ENCODE peak calls at places on chromosome 17, in ten cellular contexts. P is HCT116, D is tibial nerve, J is IMR-90, V is Peyer's patch, Q is heart left ventricle, G is transverse colon, R is breast epithelium, M is stomach, H is uterus. A is an unnamed sample.

GRCh38 chr17:43784628-43785101 is 4.4 kb downstream of the CFAP97D1 start:
- DNase-seq in P (no peak), D (no peak), J (peak), V (no peak), Q (no peak), G (no peak), R (no peak), M (no peak), H (no peak), A (no peak)

GRCh38 chr17:36849871-36850348 is 87.4 kb upstream of the LHX1 start:
- DNase-seq in P (peak), D (no peak), J (peak), V (no peak), Q (no peak), G (no peak), R (no peak), M (no peak), H (no peak), A (no peak)

GRCh38 chr17:1174490-1174889 is 5.3 kb downstream of the ABR start:
- DNase-seq in P (no peak), D (no peak), J (no peak), V (no peak), Q (no peak), G (no peak), R (no peak), M (no peak), H (no peak), A (no peak)

GRCh38 chr17:45437461-45438283 is 5.0 kb upstream of the ARHGAP27 start:
- DNase-seq in P (no peak), D (no peak), J (no peak), V (no peak), Q (no peak), G (no peak), R (no peak), M (no peak), H (no peak), A (no peak)

GRCh38 chr17:41919840-41920579 is 1.3 kb upstream of the ACLY start:
- DNase-seq in P (no peak), D (no peak), J (peak), V (no peak), Q (no peak), G (no peak), R (no peak), M (no peak), H (peak), A (no peak)

GRCh38 chr17:56982312-56982711 is 4.4 kb downstream of the SCPEP1 start:
- DNase-seq in P (no peak), D (no peak), J (no peak), V (no peak), Q (no peak), G (no peak), R (peak), M (no peak), H (no peak), A (no peak)

GRCh38 chr17:32689348-32689747 is 187.6 kb downstream of the MYO1D start:
- DNase-seq in P (no peak), D (no peak), J (no peak), V (no peak), Q (no peak), G (no peak), R (no peak), M (no peak), H (no peak), A (no peak)

GRCh38 chr17:59547131-59547915 is 18.1 kb upstream of the DHX40 start:
- DNase-seq in P (no peak), D (no peak), J (no peak), V (no peak), Q (no peak), G (no peak), R (no peak), M (no peak), H (no peak), A (no peak)

GRCh38 chr17:63634163-63634562 is 11.9 kb downstream of the MAP3K3 start:
- DNase-seq in P (no peak), D (no peak), J (peak), V (no peak), Q (no peak), G (no peak), R (no peak), M (no peak), H (no peak), A (no peak)

GRCh38 chr17:20092973-20093626 is 83.9 kb downstream of the SPECC1 start:
- DNase-seq in P (no peak), D (no peak), J (no peak), V (no peak), Q (no peak), G (no peak), R (no peak), M (no peak), H (no peak), A (no peak)

GRCh38 chr17:1908699-1909309 is 79.0 kb downstream of the RPA1 start:
- DNase-seq in P (peak), D (peak), J (peak), V (no peak), Q (no peak), G (peak), R (peak), M (peak), H (peak), A (no peak)

GRCh38 chr17:9386401-9386800 is 189.2 kb downstream of the STX8 start:
- DNase-seq in P (no peak), D (no peak), J (no peak), V (no peak), Q (no peak), G (no peak), R (no peak), M (no peak), H (no peak), A (no peak)

GRCh38 chr17:1087381-1088241 is 90.7 kb downstream of the TIMM22 start:
- DNase-seq in P (no peak), D (peak), J (no peak), V (peak), Q (peak), G (peak), R (peak), M (peak), H (peak), A (no peak)

GRCh38 chr17:68291836-68292688 is 767 bp downstream of the ARSG start:
- DNase-seq in P (peak), D (peak), J (peak), V (peak), Q (peak), G (peak), R (peak), M (peak), H (peak), A (peak)

GRCh38 chr17:68290268-68290954 is 516 bp downstream of the SLC16A6 start:
- DNase-seq in P (no peak), D (no peak), J (no peak), V (peak), Q (peak), G (peak), R (no peak), M (peak), H (no peak), A (no peak)

GRCh38 chr17:68292689-68293040 is 1.4 kb downstream of the ARSG start:
- DNase-seq in P (no peak), D (no peak), J (no peak), V (no peak), Q (no peak), G (no peak), R (no peak), M (no peak), H (no peak), A (no peak)

GRCh38 chr17:68289936-68290267 is 1.0 kb downstream of the SLC16A6 start:
- DNase-seq in P (no peak), D (no peak), J (no peak), V (no peak), Q (no peak), G (no peak), R (no peak), M (no peak), H (no peak), A (no peak)

DNA sequence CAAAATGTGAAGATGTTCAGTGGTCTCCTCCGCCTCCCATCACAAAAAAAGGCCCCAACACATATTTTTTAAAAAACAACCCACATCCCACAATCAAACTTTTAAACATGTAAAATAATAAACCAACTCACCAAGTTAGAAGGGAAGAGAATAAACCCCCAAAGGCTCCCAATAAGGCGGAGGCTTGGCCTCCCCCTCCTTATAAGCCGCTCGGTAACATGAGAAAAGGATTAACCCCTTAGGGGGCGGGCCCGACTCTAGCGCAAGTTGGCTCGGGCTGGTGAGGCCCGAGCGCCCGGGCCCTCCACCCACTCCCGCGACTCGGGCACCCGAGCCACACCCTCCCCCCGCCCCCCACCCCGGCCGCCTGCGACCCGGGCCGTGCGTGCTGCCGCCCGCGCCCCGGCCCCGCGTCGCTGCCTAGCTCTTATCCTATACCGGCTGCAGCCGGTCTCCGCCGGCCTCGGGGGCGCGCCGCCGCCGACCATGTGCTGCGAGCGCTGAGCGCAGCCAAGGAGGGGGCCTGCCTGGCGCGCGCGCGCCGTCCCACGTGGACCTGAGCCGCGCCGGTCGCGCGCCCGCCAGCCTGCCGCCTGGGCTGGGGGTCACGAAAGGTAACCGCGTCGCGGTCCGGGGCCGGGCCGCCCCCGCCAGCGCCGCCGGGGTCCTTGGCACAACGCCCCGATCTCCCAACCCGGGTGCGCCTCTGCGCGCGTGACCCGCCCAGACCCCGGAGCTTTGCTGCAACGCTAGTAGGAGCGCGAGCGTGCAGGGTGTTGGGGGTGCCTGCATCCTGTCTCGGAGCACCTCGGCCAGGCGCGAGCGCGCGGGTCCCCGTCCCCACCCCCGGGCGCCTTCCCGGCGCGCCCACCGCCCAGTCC is at the start of the genes ARSG and SLC16A6:
- DNase-seq in P (peak), D (no peak), J (peak), V (peak), Q (peak), G (peak), R (peak), M (peak), H (no peak), A (peak)
- TF ChIP-seq POLR2A in P (peak), D (no peak), J (peak), V (no peak), Q (no peak), G (no peak), R (no peak), M (no peak), H (no peak), A (no peak)

GRCh38 chr17:50052822-50053653 is 2.9 kb upstream of the ITGA3 start:
- DNase-seq in P (no peak), D (no peak), J (peak), V (no peak), Q (no peak), G (no peak), R (no peak), M (peak), H (peak), A (no peak)
- TF ChIP-seq POLR2A in P (no peak), D (no peak), J (peak), V (no peak), Q (no peak), G (no peak), R (no peak), M (no peak), H (no peak), A (no peak)

DNA sequence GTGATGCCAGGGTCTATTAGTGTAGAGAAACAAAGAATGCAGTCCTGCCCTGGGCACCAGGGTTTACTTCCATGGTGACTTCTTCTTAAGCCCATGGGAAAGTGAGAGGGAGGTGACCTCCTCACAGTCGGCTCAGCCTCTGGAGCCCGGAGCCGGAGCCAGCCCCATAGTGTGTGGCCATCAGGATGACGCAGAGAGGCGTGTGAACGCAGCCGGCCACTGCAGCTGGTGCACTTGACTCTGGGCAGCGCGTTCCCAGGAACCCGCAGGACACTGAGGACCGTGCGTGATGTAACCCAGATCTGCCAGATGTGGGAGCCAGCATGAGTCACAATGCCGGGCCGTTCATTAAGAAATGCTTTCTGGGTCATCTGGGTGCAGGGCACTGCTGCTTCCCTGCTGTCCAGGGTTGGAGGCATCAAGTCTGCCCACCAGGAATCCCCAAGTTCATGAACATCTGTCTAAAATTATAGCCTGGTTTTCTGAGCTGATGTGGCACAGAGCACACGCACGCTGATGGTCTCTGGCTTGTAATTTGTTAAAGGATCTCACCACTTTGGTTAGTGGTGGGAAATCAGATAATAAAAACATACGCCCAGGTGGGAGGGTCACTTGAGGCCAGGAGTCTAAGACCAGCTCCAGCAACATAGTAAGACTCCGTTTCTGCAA is 114.1 kb downstream of the PITPNC1 start:
- DNase-seq in P (peak), D (peak), J (peak), V (peak), Q (peak), G (peak), R (peak), M (peak), H (peak), A (no peak)
- TF ChIP-seq POLR2A in P (no peak), D (peak), J (peak), V (no peak), Q (no peak), G (no peak), R (no peak), M (no peak), H (no peak), A (no peak)

DNA sequence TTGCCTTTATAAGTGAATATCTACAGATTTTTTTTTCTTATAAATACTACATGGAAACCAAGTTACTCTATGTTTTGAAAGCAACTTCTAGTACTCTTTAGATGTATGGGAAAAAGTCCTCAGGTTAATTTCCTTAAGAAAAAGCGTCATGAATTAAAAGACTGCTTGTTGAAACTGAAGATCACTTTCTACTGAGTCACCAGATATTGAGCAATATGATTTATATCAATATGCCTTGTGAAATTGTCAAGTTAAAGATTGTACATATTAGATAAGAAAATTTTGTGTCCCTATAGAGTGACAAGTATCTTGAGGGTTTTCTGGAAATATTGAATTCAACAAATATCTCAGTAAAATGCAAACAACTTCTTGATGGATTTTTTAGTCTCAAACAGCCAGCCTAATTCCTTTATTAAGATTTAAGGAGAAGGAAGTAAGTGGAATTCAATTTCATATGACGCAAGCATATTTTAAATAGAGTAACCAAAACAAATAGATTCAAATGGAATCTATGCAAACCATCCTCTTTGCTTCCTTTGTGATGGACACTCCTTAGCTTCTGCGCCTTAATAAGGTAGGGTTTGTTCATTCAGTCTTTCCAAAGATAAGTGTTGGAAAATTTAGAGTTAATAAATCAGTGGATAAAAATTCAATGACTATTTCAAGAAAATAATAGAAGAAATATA is 16.6 kb downstream of the KRT12 start:
- DNase-seq in P (no peak), D (no peak), J (peak), V (no peak), Q (no peak), G (no peak), R (no peak), M (no peak), H (no peak), A (no peak)
- TF ChIP-seq POLR2A in P (no peak), D (no peak), J (no peak), V (no peak), Q (no peak), G (no peak), R (no peak), M (no peak), H (no peak), A (no peak)

GRCh38 chr17:81510798-81511549 is 1.6 kb downstream of the ACTG1 start:
- DNase-seq in P (no peak), D (no peak), J (no peak), V (peak), Q (no peak), G (no peak), R (no peak), M (no peak), H (no peak), A (no peak)
- TF ChIP-seq POLR2A in P (no peak), D (no peak), J (no peak), V (no peak), Q (no peak), G (no peak), R (no peak), M (no peak), H (no peak), A (peak)

GRCh38 chr17:55421179-55421934 is at the start of gene MMD:
- DNase-seq in P (no peak), D (no peak), J (no peak), V (peak), Q (peak), G (peak), R (peak), M (no peak), H (peak), A (peak)
- TF ChIP-seq POLR2A in P (no peak), D (peak), J (no peak), V (no peak), Q (peak), G (peak), R (no peak), M (no peak), H (no peak), A (no peak)

GRCh38 chr17:81470944-81471803 is 41.4 kb downstream of the ACTG1 start:
- DNase-seq in P (no peak), D (no peak), J (peak), V (no peak), Q (no peak), G (no peak), R (no peak), M (no peak), H (no peak), A (no peak)

GRCh38 chr17:81470270-81470943 is 42.2 kb downstream of the ACTG1 start:
- DNase-seq in P (no peak), D (no peak), J (no peak), V (no peak), Q (no peak), G (no peak), R (no peak), M (no peak), H (no peak), A (no peak)

GRCh38 chr17:81473019-81473418 is 39.6 kb downstream of the ACTG1 start:
- DNase-seq in P (no peak), D (no peak), J (no peak), V (no peak), Q (no peak), G (no peak), R (no peak), M (peak), H (no peak), A (no peak)

GRCh38 chr17:81469266-81469665 is 43.3 kb downstream of the ACTG1 start:
- DNase-seq in P (no peak), D (no peak), J (no peak), V (no peak), Q (no peak), G (no peak), R (no peak), M (no peak), H (no peak), A (no peak)

GRCh38 chr17:81471804-81472456 is 40.7 kb downstream of the ACTG1 start:
- DNase-seq in P (peak), D (peak), J (no peak), V (no peak), Q (no peak), G (peak), R (peak), M (no peak), H (peak), A (no peak)
- TF ChIP-seq POLR2A in P (peak), D (no peak), J (no peak), V (no peak), Q (no peak), G (no peak), R (no peak), M (no peak), H (no peak), A (no peak)

DNA sequence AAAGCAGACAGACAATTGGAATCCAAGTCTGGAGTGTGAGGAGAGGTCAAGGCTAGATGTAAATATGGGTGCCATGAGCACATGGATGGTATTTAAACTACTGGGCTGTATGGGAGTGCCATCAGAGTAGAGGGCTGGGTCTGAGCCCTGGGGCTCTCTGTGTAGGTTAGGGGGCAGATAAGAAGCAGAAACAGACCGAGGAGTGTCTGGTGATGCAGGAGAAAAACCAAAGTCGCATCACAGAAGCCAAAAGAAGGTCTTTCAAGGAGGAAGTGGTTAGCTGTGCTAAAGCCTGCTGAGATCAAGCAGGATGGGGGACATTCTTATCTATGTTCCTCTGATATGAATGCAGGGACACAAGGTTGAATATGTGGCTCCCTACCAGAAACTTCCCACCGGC is 1.9 kb downstream of the TSEN54 start:
- DNase-seq in P (no peak), D (no peak), J (no peak), V (no peak), Q (no peak), G (peak), R (no peak), M (no peak), H (no peak), A (no peak)
- TF ChIP-seq POLR2A in P (no peak), D (no peak), J (no peak), V (peak), Q (no peak), G (no peak), R (no peak), M (no peak), H (no peak), A (no peak)

GRCh38 chr17:29180051-29180787 is at the start of gene MYO18A:
- DNase-seq in P (no peak), D (peak), J (peak), V (peak), Q (peak), G (peak), R (peak), M (peak), H (peak), A (peak)

GRCh38 chr17:29180788-29181160 is 576 bp upstream of the MYO18A start:
- DNase-seq in P (no peak), D (no peak), J (no peak), V (no peak), Q (no peak), G (no peak), R (no peak), M (no peak), H (no peak), A (no peak)

GRCh38 chr17:29179232-29180036 is 764 bp downstream of the MYO18A start:
- DNase-seq in P (no peak), D (no peak), J (no peak), V (peak), Q (peak), G (peak), R (peak), M (peak), H (peak), A (no peak)

GRCh38 chr17:29178750-29179231 is 1.4 kb downstream of the MYO18A start:
- DNase-seq in P (no peak), D (no peak), J (no peak), V (peak), Q (no peak), G (peak), R (no peak), M (peak), H (no peak), A (no peak)

DNA sequence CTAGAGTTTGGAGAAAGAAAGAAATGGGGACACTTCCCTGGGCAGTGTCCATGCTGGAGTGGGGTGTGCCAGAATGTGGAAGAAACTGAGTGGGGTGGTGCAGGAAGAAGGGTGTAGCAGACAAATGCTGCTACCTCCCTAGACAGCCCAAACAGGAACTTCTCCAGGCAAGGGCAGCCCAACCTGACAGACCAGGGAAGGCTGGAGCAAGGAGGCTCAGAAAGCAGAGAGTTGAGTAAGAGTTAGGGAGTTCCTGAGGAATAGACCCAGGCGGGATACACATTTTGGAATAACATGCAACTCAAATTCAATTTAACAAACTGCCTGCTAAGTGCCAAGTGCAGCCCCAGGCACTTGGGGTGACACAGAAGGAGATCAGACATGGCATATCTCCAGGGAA is 1.0 kb upstream of the MYO18A start:
- DNase-seq in P (no peak), D (no peak), J (no peak), V (no peak), Q (no peak), G (no peak), R (no peak), M (no peak), H (no peak), A (no peak)
- TF ChIP-seq POLR2A in P (no peak), D (no peak), J (no peak), V (no peak), Q (no peak), G (no peak), R (no peak), M (no peak), H (no peak), A (no peak)

A was measured in GM12891.